ENCODE peak calls at places on chromosomes 11 and 22, in five cellular contexts. One of them, this sample, is unnamed.
A peak's percentile ranks its signal among the peaks of the same experiment; 100 is the strongest.

GRCh38 chr11:77397631-77398030 is 76.3 kb downstream of the PAK1 start:
- DNase-seq in SHP77: no peak
- DNase-seq in Ammon's horn: no peak
- DNase-seq in HTR-8/SVneo: no peak
- DNase-seq in AG20443: no peak
- DNase-seq in this sample: no peak

GRCh38 chr22:21451545-21452520 is 15.4 kb upstream of the TMEM191C start:
- DNase-seq in SHP77: no peak
- DNase-seq in Ammon's horn: no peak
- DNase-seq in HTR-8/SVneo: no peak
- DNase-seq in AG20443: no peak
- DNase-seq in this sample: no peak

GRCh38 chr11:79159657-79160450 is 281.0 kb downstream of the TENM4 start:
- DNase-seq in SHP77: no peak
- DNase-seq in Ammon's horn: no peak
- DNase-seq in HTR-8/SVneo: no peak
- DNase-seq in AG20443: no peak
- DNase-seq in this sample: no peak

GRCh38 chr11:45930031-45930794 is 7.8 kb downstream of the LARGE2 start:
- DNase-seq in SHP77: peak; percentile 90
- DNase-seq in Ammon's horn: no peak
- DNase-seq in HTR-8/SVneo: no peak
- DNase-seq in AG20443: no peak
- DNase-seq in this sample: no peak

GRCh38 chr22:40853961-40854360 is 2.5 kb downstream of the ST13 start:
- DNase-seq in SHP77: no peak
- DNase-seq in Ammon's horn: peak; percentile 22
- DNase-seq in HTR-8/SVneo: no peak
- DNase-seq in AG20443: peak; percentile 9
- DNase-seq in this sample: no peak

GRCh38 chr11:121514998-121515671 is 62.4 kb upstream of the SORL1-AS1 start:
- DNase-seq in SHP77: no peak
- DNase-seq in Ammon's horn: no peak
- DNase-seq in HTR-8/SVneo: no peak
- DNase-seq in AG20443: no peak
- DNase-seq in this sample: no peak

GRCh38 chr11:362642-363442 is 6.5 kb upstream of the B4GALNT4 start:
- DNase-seq in SHP77: no peak
- DNase-seq in Ammon's horn: no peak
- DNase-seq in HTR-8/SVneo: no peak
- DNase-seq in AG20443: peak; percentile 5
- DNase-seq in this sample: no peak

GRCh38 chr11:77107950-77108349 is 5.3 kb downstream of the OMP start:
- DNase-seq in SHP77: no peak
- DNase-seq in Ammon's horn: no peak
- DNase-seq in HTR-8/SVneo: peak; percentile 87
- DNase-seq in AG20443: peak; percentile 73
- DNase-seq in this sample: peak; percentile 92

GRCh38 chr22:39332441-39333064 is 13.1 kb upstream of the RPL3 start:
- DNase-seq in SHP77: no peak
- DNase-seq in Ammon's horn: no peak
- DNase-seq in HTR-8/SVneo: no peak
- DNase-seq in AG20443: peak; percentile 8
- DNase-seq in this sample: no peak

GRCh38 chr11:130220311-130221030 is 60.9 kb downstream of the ST14 start:
- DNase-seq in SHP77: no peak
- DNase-seq in Ammon's horn: peak; percentile 48
- DNase-seq in HTR-8/SVneo: no peak
- DNase-seq in AG20443: no peak
- DNase-seq in this sample: no peak

GRCh38 chr11:5663511-5663910 is 21.4 kb downstream of the TRIM5 start:
- DNase-seq in SHP77: no peak
- DNase-seq in Ammon's horn: no peak
- DNase-seq in HTR-8/SVneo: no peak
- DNase-seq in AG20443: no peak
- DNase-seq in this sample: no peak

GRCh38 chr11:60777572-60777971 is 7.6 kb upstream of the MS4A10 start:
- DNase-seq in SHP77: no peak
- DNase-seq in Ammon's horn: no peak
- DNase-seq in HTR-8/SVneo: peak; percentile 13
- DNase-seq in AG20443: peak; percentile 80
- DNase-seq in this sample: peak; percentile 80

GRCh38 chr11:61688368-61689163 is 8.4 kb downstream of the DAGLA start:
- DNase-seq in SHP77: no peak
- DNase-seq in Ammon's horn: peak; percentile 42
- DNase-seq in HTR-8/SVneo: no peak
- DNase-seq in AG20443: peak; percentile 95
- DNase-seq in this sample: peak; percentile 92

GRCh38 chr11:282630-283360 is 4.6 kb downstream of the NLRP6 start:
- DNase-seq in SHP77: no peak
- DNase-seq in Ammon's horn: no peak
- DNase-seq in HTR-8/SVneo: no peak
- DNase-seq in AG20443: no peak
- DNase-seq in this sample: no peak

GRCh38 chr11:2781413-2782274 is 81.8 kb upstream of the KCNQ1OT1 start:
- DNase-seq in SHP77: no peak
- DNase-seq in Ammon's horn: no peak
- DNase-seq in HTR-8/SVneo: no peak
- DNase-seq in AG20443: no peak
- DNase-seq in this sample: no peak

GRCh38 chr22:36282078-36282831 is 29.3 kb downstream of the APOL1 start:
- DNase-seq in SHP77: no peak
- DNase-seq in Ammon's horn: no peak
- DNase-seq in HTR-8/SVneo: no peak
- DNase-seq in AG20443: no peak
- DNase-seq in this sample: no peak

GRCh38 chr22:38674888-38675287 is 6.9 kb upstream of the TOMM22 start:
- DNase-seq in SHP77: no peak
- DNase-seq in Ammon's horn: peak; percentile 49
- DNase-seq in HTR-8/SVneo: no peak
- DNase-seq in AG20443: peak; percentile 25
- DNase-seq in this sample: no peak

GRCh38 chr22:48720662-48721393 is 1106.8 kb downstream of the BRD1 start:
- DNase-seq in SHP77: no peak
- DNase-seq in Ammon's horn: no peak
- DNase-seq in HTR-8/SVneo: no peak
- DNase-seq in AG20443: no peak
- DNase-seq in this sample: no peak

GRCh38 chr11:70507466-70508230 is 109.3 kb downstream of the CTTN start:
- DNase-seq in SHP77: no peak
- DNase-seq in Ammon's horn: no peak
- DNase-seq in HTR-8/SVneo: no peak
- DNase-seq in AG20443: no peak
- DNase-seq in this sample: no peak

GRCh38 chr22:46578824-46579561 is 41.2 kb upstream of the GRAMD4 start:
- DNase-seq in SHP77: no peak
- DNase-seq in Ammon's horn: no peak
- DNase-seq in HTR-8/SVneo: no peak
- DNase-seq in AG20443: peak; percentile 73
- DNase-seq in this sample: peak; percentile 64

GRCh38 chr11:128667873-128668272 is 26.0 kb upstream of the FLI1 start:
- DNase-seq in SHP77: no peak
- DNase-seq in Ammon's horn: no peak
- DNase-seq in HTR-8/SVneo: no peak
- DNase-seq in AG20443: no peak
- DNase-seq in this sample: no peak

GRCh38 chr22:39556970-39557811 is 13.4 kb upstream of the CACNA1I start:
- DNase-seq in SHP77: no peak
- DNase-seq in Ammon's horn: peak; percentile 69
- DNase-seq in HTR-8/SVneo: no peak
- DNase-seq in AG20443: peak; percentile 43
- DNase-seq in this sample: no peak

GRCh38 chr11:111272420-111272819 is 25.9 kb upstream of the POU2AF3 start:
- DNase-seq in SHP77: no peak
- DNase-seq in Ammon's horn: no peak
- DNase-seq in HTR-8/SVneo: no peak
- DNase-seq in AG20443: no peak
- DNase-seq in this sample: no peak

GRCh38 chr11:120521176-120521575 is 9.6 kb downstream of the GRIK4 start:
- DNase-seq in SHP77: no peak
- DNase-seq in Ammon's horn: no peak
- DNase-seq in HTR-8/SVneo: no peak
- DNase-seq in AG20443: no peak
- DNase-seq in this sample: no peak

GRCh38 chr11:44484211-44484610 is 81.3 kb upstream of the CD82 start:
- DNase-seq in SHP77: peak; percentile 8
- DNase-seq in Ammon's horn: no peak
- DNase-seq in HTR-8/SVneo: peak; percentile 41
- DNase-seq in AG20443: peak; percentile 64
- DNase-seq in this sample: peak; percentile 58

GRCh38 chr11:16891964-16892363 is 122.2 kb downstream of the PLEKHA7 start:
- DNase-seq in SHP77: no peak
- DNase-seq in Ammon's horn: no peak
- DNase-seq in HTR-8/SVneo: peak; percentile 61
- DNase-seq in AG20443: peak; percentile 77
- DNase-seq in this sample: peak; percentile 94

GRCh38 chr11:12526789-12527188 is 147.4 kb upstream of the TEAD1 start:
- DNase-seq in SHP77: no peak
- DNase-seq in Ammon's horn: no peak
- DNase-seq in HTR-8/SVneo: no peak
- DNase-seq in AG20443: peak; percentile 84
- DNase-seq in this sample: peak; percentile 82